ENCODE peak calls at places on chromosomes 5 and 9, in eight cellular contexts. U, T, X, E, P, B, R and K are unnamed samples.

GRCh38 chr5:90134892-90135291 is 274.7 kb downstream of the CETN3 start:
- DNase-seq in B (no peak), R (no peak), U (no peak), P (no peak), E (peak), T (no peak), X (no peak), K (no peak)

GRCh38 chr9:110208031-110208430 is at the start of gene C9orf152:
- DNase-seq in P (no peak), T (no peak), U (no peak), E (no peak), B (no peak), X (no peak), R (no peak), K (no peak)

GRCh38 chr5:67047180-67047579 is 149.4 kb downstream of the CD180 start:
- DNase-seq in X (no peak), R (no peak), T (no peak), E (peak), P (no peak), U (no peak), B (no peak), K (no peak)

GRCh38 chr9:73531658-73532057 is 380.0 kb downstream of the ANXA1 start:
- DNase-seq in P (no peak), E (no peak), X (no peak), T (no peak), R (no peak), U (no peak), B (no peak), K (no peak)

GRCh38 chr5:72531496-72532190 is 24.4 kb upstream of the ZNF366 start:
- DNase-seq in U (no peak), X (no peak), R (no peak), P (no peak), E (no peak), T (no peak), B (no peak), K (no peak)

GRCh38 chr5:9388941-9389674 is 156.8 kb downstream of the SEMA5A start:
- DNase-seq in R (peak), B (no peak), T (no peak), U (no peak), E (no peak), X (no peak), P (no peak), K (no peak)

GRCh38 chr5:19886123-19886921 is 101.7 kb downstream of the CDH18 start:
- DNase-seq in X (no peak), T (no peak), E (peak), P (no peak), B (no peak), R (peak), U (peak), K (no peak)

GRCh38 chr5:43019293-43019614 is 20.9 kb downstream of the ANXA2R start:
- DNase-seq in U (no peak), X (no peak), R (no peak), T (no peak), P (no peak), B (no peak), E (no peak), K (no peak)

GRCh38 chr9:95511232-95511951 is 5.4 kb downstream of the PTCH1 start:
- DNase-seq in U (no peak), T (peak), X (peak), R (no peak), P (peak), B (no peak), E (peak), K (no peak)

GRCh38 chr5:9851458-9851857 is 221.3 kb upstream of the TAS2R1 start:
- DNase-seq in E (no peak), B (no peak), P (no peak), X (no peak), U (peak), R (no peak), T (no peak), K (no peak)